ENCODE peak calls at places on chromosomes 1 and 21, in five cellular contexts. T, Y, L, X and F are unnamed samples.

GRCh38 chr1:99146129-99146848 is 118.0 kb upstream of the PLPPR4 start:
- DNase-seq in Y (no peak), L (no peak), X (no peak), T (no peak), F (peak; percentile 28)

GRCh38 chr1:172824199-172824598 is 165.3 kb downstream of the FASLG start:
- DNase-seq in T (no peak), X (no peak), Y (no peak), L (no peak), F (no peak)

GRCh38 chr1:53328009-53328489 is at the start of gene LRP8:
- DNase-seq in L (peak; percentile 51), X (peak; percentile 80), T (peak; percentile 70), Y (peak; percentile 86), F (peak; percentile 86)

GRCh38 chr1:189597083-189597482 is 880.6 kb downstream of the BRINP3 start:
- DNase-seq in Y (peak; percentile 47), T (no peak), X (no peak), L (peak; percentile 76), F (no peak)

GRCh38 chr21:16330340-16331319 is 600.8 kb downstream of the USP25 start:
- DNase-seq in L (peak; percentile 87), Y (no peak), T (no peak), X (peak; percentile 81), F (no peak)

GRCh38 chr1:226378071-226378470 is 29.8 kb downstream of the PARP1 start:
- DNase-seq in Y (no peak), T (no peak), L (no peak), X (no peak), F (no peak)

GRCh38 chr1:247266053-247266452 is 10.2 kb downstream of the VN1R5 start:
- DNase-seq in L (no peak), Y (no peak), X (no peak), T (no peak), F (no peak)

GRCh38 chr21:33572350-33572749 is 16.1 kb downstream of the DONSON start:
- DNase-seq in T (no peak), Y (no peak), X (no peak), L (peak; percentile 26), F (no peak)

GRCh38 chr1:47405697-47406096 is 10.4 kb upstream of the FOXE3 start:
- DNase-seq in T (no peak), Y (no peak), X (no peak), L (no peak), F (no peak)

GRCh38 chr1:44905276-44905675 is 62.2 kb upstream of the PTCH2 start:
- DNase-seq in L (no peak), Y (no peak), T (no peak), X (no peak), F (no peak)

GRCh38 chr1:3684031-3684430 is 31.7 kb downstream of the TP73 start:
- DNase-seq in X (peak; percentile 88), Y (no peak), T (no peak), L (no peak), F (no peak)

GRCh38 chr1:162605225-162605927 is 26.9 kb upstream of the DDR2 start:
- DNase-seq in L (peak; percentile 94), T (no peak), X (no peak), Y (no peak), F (no peak)

GRCh38 chr1:48943826-48944225 is 167.1 kb upstream of the BEND5 start:
- DNase-seq in L (no peak), Y (no peak), T (no peak), X (no peak), F (no peak)

GRCh38 chr1:78277253-78277652 is 213.5 kb upstream of the PTGFR start:
- DNase-seq in L (no peak), Y (no peak), X (no peak), T (no peak), F (no peak)

GRCh38 chr1:48236716-48237470 is 14.4 kb downstream of the SLC5A9 start:
- DNase-seq in X (peak; percentile 71), Y (no peak), L (peak; percentile 26), T (no peak), F (no peak)

GRCh38 chr1:81560629-81561028 is 240.1 kb upstream of the ADGRL2 start:
- DNase-seq in T (no peak), X (no peak), Y (no peak), L (no peak), F (no peak)

GRCh38 chr21:16002872-16003466 is 273.2 kb downstream of the USP25 start:
- DNase-seq in Y (no peak), L (peak; percentile 59), T (no peak), X (peak; percentile 24), F (no peak)

GRCh38 chr1:39507230-39507928 is 15.9 kb downstream of the BMP8A start:
- DNase-seq in Y (no peak), X (peak; percentile 77), T (no peak), L (no peak), F (no peak)

GRCh38 chr1:217889401-217889800 is 258.3 kb downstream of the SPATA17 start:
- DNase-seq in L (no peak), T (no peak), Y (no peak), X (peak; percentile 91), F (no peak)

GRCh38 chr1:231374394-231374793 is 36.3 kb downstream of the SPRTN start:
- DNase-seq in X (no peak), T (no peak), L (no peak), Y (no peak), F (no peak)

GRCh38 chr1:54380285-54380882 is 25.8 kb downstream of the SSBP3 start:
- DNase-seq in L (no peak), X (no peak), T (no peak), Y (no peak), F (no peak)

GRCh38 chr1:55684131-55684650 is 469.0 kb upstream of the USP24 start:
- DNase-seq in Y (no peak), X (no peak), T (no peak), L (peak; percentile 86), F (no peak)

GRCh38 chr1:59705849-59706599 is 108.7 kb upstream of the HOOK1 start:
- DNase-seq in X (no peak), T (peak; percentile 68), L (peak; percentile 36), Y (no peak), F (peak; percentile 43)

GRCh38 chr1:171884475-171884874 is 43.2 kb downstream of the DNM3 start:
- DNase-seq in X (no peak), Y (no peak), T (no peak), L (no peak), F (no peak)

GRCh38 chr1:100320311-100321097 is 31.8 kb upstream of the CDC14A start:
- DNase-seq in T (no peak), L (no peak), X (no peak), Y (no peak), F (no peak)

GRCh38 chr1:57235782-57236181 is 188.1 kb downstream of the DAB1 start:
- DNase-seq in Y (no peak), T (no peak), X (no peak), L (no peak), F (no peak)

GRCh38 chr1:21200767-21201166 is 24.1 kb upstream of the EIF4G3 start:
- DNase-seq in T (no peak), L (no peak), X (no peak), Y (no peak), F (no peak)

GRCh38 chr21:34707876-34708325 is 39.1 kb downstream of the CLIC6 start:
- DNase-seq in L (no peak), Y (no peak), T (no peak), X (no peak), F (no peak)

GRCh38 chr21:43340491-43341348 is 86.2 kb downstream of the SIK1 start:
- DNase-seq in T (no peak), X (no peak), L (peak; percentile 56), Y (no peak), F (peak; percentile 41)

GRCh38 chr21:45454924-45455315 is 50.0 kb downstream of the COL18A1 start:
- DNase-seq in T (no peak), Y (no peak), X (no peak), L (no peak), F (peak; percentile 12)

GRCh38 chr1:31335007-31335406 is 37.9 kb downstream of the FABP3 start:
- DNase-seq in T (no peak), Y (no peak), X (peak; percentile 65), L (peak; percentile 67), F (no peak)
- TF ChIP-seq CTCF in T (peak; percentile 35), Y (peak; percentile 36), X (peak; percentile 64), L (peak; percentile 20), F (peak; percentile 61)

DNA sequence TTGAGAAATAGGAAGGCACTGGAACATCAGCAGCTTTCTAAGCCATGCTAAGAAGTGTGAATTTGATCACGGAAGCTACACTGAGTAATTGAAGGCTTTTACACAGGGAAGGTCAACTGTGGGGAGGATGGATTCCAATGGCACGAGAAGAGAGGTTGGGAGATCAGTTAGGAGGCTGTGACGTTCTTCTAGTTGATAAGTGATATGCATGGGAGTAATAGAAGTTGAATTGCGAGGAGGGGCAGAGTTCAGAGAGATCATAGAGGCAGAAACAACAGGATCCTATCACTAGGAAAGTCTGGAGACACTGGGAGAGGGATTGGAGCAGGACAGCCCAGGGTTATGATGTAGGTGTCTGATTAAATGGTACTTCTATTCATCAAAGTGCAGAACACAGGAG is 16.2 kb downstream of the LMOD1 start:
- DNase-seq in X (no peak), L (no peak), T (no peak), Y (no peak), F (no peak)
- H3K4me1 ChIP-seq in X (no peaks in the 10 kb centered on the region), L (no peaks in the 10 kb centered on the region), T (no peaks in the 10 kb centered on the region), Y (no peaks in the 10 kb centered on the region), F (peaks cover 27% of the 10 kb centered on the region)

DNA sequence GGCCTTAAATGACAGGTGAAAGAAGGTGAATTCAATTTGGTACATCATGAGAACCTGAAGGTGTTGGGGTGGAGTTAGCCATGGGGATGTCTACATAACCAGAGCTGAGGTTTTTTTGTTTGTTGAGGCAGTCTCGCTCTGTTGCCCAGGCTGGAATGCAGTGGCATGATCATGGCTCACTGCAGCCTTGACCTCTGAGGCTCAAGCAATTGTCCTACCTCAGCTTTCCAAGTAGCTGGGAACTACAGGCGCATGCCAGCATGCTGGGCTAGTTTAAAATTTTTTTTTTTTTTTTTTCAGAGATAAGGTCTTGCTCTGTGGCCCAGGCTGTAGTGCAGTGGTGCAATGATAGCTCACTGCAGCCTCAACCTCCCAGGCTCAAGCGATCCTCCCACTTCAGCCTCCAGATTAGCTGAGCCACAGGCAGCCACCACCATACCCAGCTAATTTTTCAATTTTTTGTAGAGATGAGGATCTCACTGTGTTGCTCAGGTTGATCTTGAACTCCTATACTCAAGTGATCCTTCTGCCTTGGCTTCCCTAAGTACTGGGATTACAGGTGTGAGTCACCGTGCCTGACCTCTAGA is 1.9 kb upstream of the MPZ start:
- DNase-seq in T (no peak), Y (no peak), X (no peak), L (no peak), F (no peak)
- H3K27ac ChIP-seq in T (no peak overlapping the region), Y (no peak overlapping the region), X (no peak overlapping the region), L (no peak overlapping the region), F (no peak overlapping the region)

DNA sequence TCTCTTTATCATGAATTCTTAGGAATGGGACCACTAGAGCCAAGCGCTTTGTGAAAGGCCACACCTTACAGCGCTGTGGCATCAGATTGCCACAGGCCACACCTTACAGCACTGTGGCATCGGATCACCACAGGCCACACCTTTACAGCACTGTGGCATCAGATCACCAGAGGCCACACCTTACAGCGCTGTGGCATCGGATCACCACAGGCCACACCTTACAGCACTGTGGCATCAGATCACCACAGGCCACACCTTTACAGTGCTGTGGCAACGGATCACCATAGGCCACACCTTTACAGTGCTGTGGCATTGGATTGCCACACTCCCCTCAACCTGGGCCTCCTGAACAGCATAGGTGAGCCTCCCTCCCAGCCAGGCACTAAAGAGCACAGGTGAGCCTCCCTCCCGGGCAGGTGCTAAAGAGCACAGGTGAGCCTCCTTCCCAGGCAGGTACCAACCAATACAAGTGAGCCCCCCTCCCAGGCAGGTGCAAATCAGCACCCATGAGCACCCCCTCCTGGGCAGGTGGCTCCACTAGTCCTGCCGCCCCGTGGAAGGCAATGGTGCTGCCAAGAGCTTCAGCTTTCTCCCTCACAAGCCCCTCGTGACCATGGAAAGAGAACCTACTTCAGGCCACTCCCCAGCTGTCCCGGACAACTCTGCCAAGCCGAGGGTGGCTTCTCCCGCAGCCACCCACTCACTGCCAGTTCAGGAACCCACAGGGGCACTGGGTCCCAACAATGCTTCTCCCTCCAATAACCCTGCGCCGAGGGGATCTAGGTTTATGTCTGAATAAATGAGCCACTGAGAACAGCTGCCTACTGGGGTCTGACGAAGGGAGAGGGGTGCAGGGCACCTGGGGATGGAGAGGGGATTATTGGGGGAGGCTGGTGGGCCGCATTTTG is 46.7 kb downstream of the PRDM15 start:
- DNase-seq in L (no peak), X (no peak), T (no peak), Y (no peak), F (no peak)
- TF ChIP-seq CTCF in L (no peak), X (peak; percentile 27), T (no peak), Y (no peak), F (no peak)